ENCODE peak calls at places on chromosome 20, in five cellular contexts. R is uterus, N is IMR-90, H is endothelial cell of umbilical vein, D is Peyer's patch. L is an unnamed sample. For H3K4me1 and H3K27me3, the result is how much of the 10 kb centered on the place peaks cover.

GRCh38 chr20:40749985-40750506 is 61.0 kb upstream of the MAFB start:
- DNase-seq in R (no peak), N (no peak), H (peak), D (no peak), L (no peak)

GRCh38 chr20:60358101-60358500 is 399.9 kb downstream of the CDH26 start:
- DNase-seq in R (no peak), N (no peak), H (no peak), D (no peak), L (no peak)

GRCh38 chr20:59866338-59866737 is 67.1 kb downstream of the SYCP2 start:
- DNase-seq in R (no peak), N (no peak), H (no peak), D (no peak), L (no peak)

GRCh38 chr20:3258429-3258828 is 19.4 kb upstream of the SLC4A11 start:
- DNase-seq in R (no peak), N (no peak), H (no peak), D (no peak), L (no peak)

GRCh38 chr20:31566658-31567379 is 38.3 kb upstream of the ID1 start:
- DNase-seq in R (no peak), N (no peak), H (no peak), D (no peak), L (no peak)

GRCh38 chr20:33657704-33658095 is 4.4 kb upstream of the C20orf144 start:
- DNase-seq in R (no peak), N (no peak), H (no peak), D (no peak), L (peak)

GRCh38 chr20:3922223-3922982 is 33.2 kb downstream of the PANK2 start:
- DNase-seq in R (no peak), N (no peak), H (no peak), D (no peak), L (no peak)

GRCh38 chr20:53161473-53161872 is 189.3 kb downstream of the TSHZ2 start:
- DNase-seq in R (no peak), N (no peak), H (no peak), D (no peak), L (no peak)

GRCh38 chr20:2849529-2849928 is 9.0 kb downstream of the VPS16 start:
- DNase-seq in R (no peak), N (no peak), H (no peak), D (no peak), L (no peak)

GRCh38 chr20:59568509-59569024 is 35.8 kb upstream of the PHACTR3 start:
- DNase-seq in R (no peak), N (no peak), H (no peak), D (no peak), L (no peak)

GRCh38 chr20:58713801-58714339 is 21.3 kb downstream of the NPEPL1 start:
- DNase-seq in R (no peak), N (no peak), H (no peak), D (peak), L (peak)

GRCh38 chr20:44601801-44602204 is 19.4 kb downstream of the PKIG start:
- DNase-seq in R (peak), N (peak), H (peak), D (no peak), L (peak)

GRCh38 chr20:20843982-20844381 is 131.5 kb upstream of the RALGAPA2 start:
- DNase-seq in R (no peak), N (no peak), H (no peak), D (no peak), L (no peak)

GRCh38 chr20:36542516-36543186 is 1.3 kb downstream of the MYL9 start:
- DNase-seq in R (no peak), N (no peak), H (no peak), D (no peak), L (peak)

DNA sequence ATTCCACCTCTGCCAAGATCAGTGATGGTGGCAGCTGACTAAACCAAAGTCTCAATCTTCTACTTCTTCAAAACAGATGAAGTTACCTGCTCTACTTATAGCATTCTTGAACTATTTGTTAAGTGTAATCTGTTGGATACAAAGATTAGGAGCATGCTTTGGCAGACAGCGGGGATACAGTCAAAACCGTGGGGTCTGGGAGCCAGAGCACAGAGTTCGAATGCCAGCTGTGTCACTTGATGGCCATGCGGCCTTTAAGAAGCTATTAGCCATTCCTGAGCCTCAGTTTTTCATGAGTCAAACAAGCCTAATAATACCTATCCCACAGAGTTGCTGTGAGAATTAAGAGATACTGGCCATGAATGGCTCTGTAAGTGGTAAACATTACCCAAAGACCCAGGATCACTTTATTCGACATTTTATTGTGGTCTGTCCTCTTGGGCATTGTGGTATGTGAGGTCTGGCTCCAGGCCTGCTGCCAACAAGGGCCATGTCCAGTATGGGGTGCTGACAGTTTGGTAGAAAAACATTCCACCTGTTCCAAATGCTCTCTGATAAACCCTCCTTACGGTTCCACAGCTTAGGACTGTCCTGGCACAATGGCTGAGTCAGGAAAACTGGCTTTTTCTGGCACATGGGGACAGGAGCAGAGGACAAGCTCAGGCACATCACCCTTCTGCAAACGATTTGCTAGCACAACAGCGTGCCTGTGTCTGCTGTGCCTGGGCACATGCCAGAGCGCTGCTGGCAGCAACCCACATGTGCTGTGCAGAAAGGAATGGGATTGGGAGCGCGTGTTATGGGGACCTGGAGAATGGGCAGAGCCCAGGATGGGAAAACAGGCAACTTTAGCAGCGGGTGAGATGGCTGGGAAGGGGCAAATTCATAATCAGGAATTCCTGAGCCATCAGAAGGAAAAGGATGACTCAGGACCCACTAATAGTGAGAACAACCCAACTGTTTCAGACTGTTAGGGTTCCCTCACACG is 15.7 kb upstream of the FAM83C start:
- DNase-seq in R (no peak), N (peak), H (peak), D (no peak), L (peak)
- TF ChIP-seq POLR2A in R (no peak), N (no peak), H (no peak), D (no peak), L (no peak)

GRCh38 chr20:38920851-38921250 is 5.4 kb upstream of the FAM83D start:
- DNase-seq in R (no peak), N (no peak), H (no peak), D (no peak), L (no peak)
- H3K4me1 ChIP-seq in R (under half), N (under half), H (under half), D (under half), L (under half)

DNA sequence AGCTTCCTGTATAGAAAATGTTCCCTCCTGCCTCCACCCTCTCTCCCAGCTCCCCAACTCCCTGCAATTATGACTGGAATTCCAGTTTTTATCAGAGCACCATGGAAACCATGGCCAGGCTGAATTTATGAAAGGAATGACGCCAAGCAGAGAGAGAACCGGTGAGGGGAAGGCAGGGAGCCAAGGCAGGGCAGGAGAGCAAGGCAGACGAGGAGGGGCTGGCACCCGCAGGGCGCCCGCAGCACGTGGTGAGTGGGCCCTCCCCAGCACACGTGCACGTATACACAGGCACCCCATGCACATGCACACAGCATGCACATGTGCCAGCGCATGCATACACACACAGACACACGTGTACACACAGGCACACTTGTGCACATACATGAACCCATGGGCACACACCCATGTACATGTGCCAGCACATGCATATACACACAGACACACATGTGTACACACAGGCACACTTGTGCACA is 27.4 kb upstream of the MRGBP start:
- DNase-seq in R (no peak), N (peak), H (peak), D (no peak), L (no peak)
- H3K27me3 ChIP-seq in R (under half), N (under half), H (under half), D (under half), L (under half)

GRCh38 chr20:13453367-13453766 is 185.4 kb downstream of the TASP1 start:
- DNase-seq in R (no peak), N (no peak), H (no peak), D (no peak), L (no peak)
- TF ChIP-seq POLR2A in R (no peak), N (no peak), H (no peak), D (no peak), L (no peak)

GRCh38 chr20:46400828-46401477 is 5.5 kb downstream of the ELMO2 start:
- DNase-seq in R (no peak), N (peak), H (peak), D (no peak), L (no peak)
- H3K4me1 ChIP-seq in R (under half), N (under half), H (under half), D (half or more), L (half or more)